ENCODE peak calls at places on chromosomes 12 and 14, in eight cellular contexts. T is transverse colon; X is BE2C; I is kidney epithelial cell; C is activated CD8-positive, alpha-beta memory T cell treated with anti-CD3 and anti-CD28 coated beads for 4 hours; J is fibroblast of mammary gland; O is ELR; L is activated CD4-positive, alpha-beta T cell treated with anti-CD3 and anti-CD28 coated beads, Interleukin-2, amount 10 ng/mL, durations not matched to agents 7 days and 5 days. D is an unnamed sample.

GRCh38 chr12:27524839-27525238 is 833 bp downstream of the PPFIBP1 start:
- DNase-seq in L (no peak), T (peak), J (peak), O (peak), X (no peak), C (no peak), I (no peak), D (peak)

GRCh38 chr12:114412825-114413749 is 7.1 kb upstream of the TBX5 start:
- DNase-seq in C (no peak), T (no peak), I (no peak), J (no peak), L (no peak), O (peak), X (no peak), D (no peak)

GRCh38 chr14:73843296-73843695 is 8.3 kb upstream of the PTGR2 start:
- DNase-seq in X (no peak), O (no peak), L (no peak), I (no peak), T (no peak), C (no peak), J (no peak), D (no peak)

GRCh38 chr12:128829870-128830504 is 6.2 kb upstream of the SLC15A4 start:
- DNase-seq in T (peak), C (no peak), O (no peak), I (no peak), X (no peak), J (no peak), L (peak), D (no peak)

GRCh38 chr12:26233620-26234019 is 38.2 kb downstream of the SSPN start:
- DNase-seq in X (no peak), I (no peak), C (no peak), T (no peak), L (no peak), O (peak), J (peak), D (no peak)

GRCh38 chr14:50222061-50222613 is 9.2 kb downstream of the SOS2 start:
- DNase-seq in X (no peak), J (peak), O (peak), T (no peak), L (no peak), C (no peak), I (no peak), D (no peak)

GRCh38 chr12:77349703-77350102 is 284.3 kb upstream of the E2F7 start:
- DNase-seq in X (no peak), C (no peak), T (no peak), J (peak), O (no peak), I (no peak), L (no peak), D (no peak)

GRCh38 chr12:110689601-110690430 is 901 bp upstream of the HVCN1 start:
- DNase-seq in O (peak), X (no peak), I (no peak), T (peak), L (peak), J (peak), C (no peak), D (peak)

GRCh38 chr14:67817750-67818438 is 1.5 kb upstream of the ZFYVE26 start:
- DNase-seq in I (no peak), T (no peak), X (no peak), J (no peak), O (no peak), C (no peak), L (no peak), D (no peak)

GRCh38 chr12:124434364-124434763 is 133.0 kb downstream of the NCOR2 start:
- DNase-seq in T (no peak), O (no peak), X (no peak), L (no peak), J (no peak), I (no peak), C (no peak), D (no peak)

GRCh38 chr14:93023039-93023438 is 92.7 kb downstream of the ITPK1 start:
- DNase-seq in X (peak), T (no peak), I (no peak), J (peak), C (no peak), O (peak), L (peak), D (no peak)

GRCh38 chr12:49622501-49623141 is 740 bp upstream of the PRPF40B start:
- DNase-seq in J (peak), C (peak), O (peak), X (peak), T (peak), L (peak), I (no peak), D (peak)

GRCh38 chr12:92740421-92740820 is 37.6 kb downstream of the PLEKHG7 start:
- DNase-seq in L (no peak), C (no peak), J (no peak), T (no peak), I (no peak), O (no peak), X (no peak), D (no peak)

GRCh38 chr14:71322660-71323250 is 415.5 kb downstream of the PCNX1 start:
- DNase-seq in L (peak), J (peak), X (no peak), O (peak), T (no peak), C (no peak), I (no peak), D (no peak)

GRCh38 chr14:104865631-104866441 is 768 bp downstream of the CEP170B start:
- DNase-seq in O (peak), L (peak), I (no peak), J (peak), T (peak), X (peak), C (no peak), D (peak)

GRCh38 chr14:69483765-69484443 is 624 bp upstream of the PLEKHD1 start:
- DNase-seq in O (no peak), C (no peak), I (no peak), X (no peak), L (no peak), T (peak), J (no peak), D (no peak)

GRCh38 chr12:54082402-54082892 is 28.8 kb downstream of the HOXC4 start:
- DNase-seq in I (no peak), X (peak), J (peak), T (peak), L (peak), O (no peak), C (no peak), D (peak)

GRCh38 chr14:90850487-90850886 is 34.3 kb upstream of the TTC7B start:
- DNase-seq in X (no peak), I (peak), L (no peak), C (no peak), T (no peak), J (no peak), O (peak), D (no peak)